ENCODE peak calls at places on chromosomes 13 and 19, in four cellular contexts. M is GM12878, V is K562, T is HepG2. L is an unnamed sample.

GRCh38 chr13:37475966-37476365 is 122.6 kb downstream of the POSTN start:
- DNase-seq in M (no peak), T (no peak), V (no peak), L (no peak)

GRCh38 chr19:18514800-18515682 is 6.8 kb downstream of the ELL start:
- DNase-seq in T (peak), V (no peak), M (no peak), L (no peak)

GRCh38 chr13:110713981-110714797 is 689 bp downstream of the ING1 start:
- DNase-seq in M (no peak), V (no peak), T (peak), L (no peak)

GRCh38 chr13:75145926-75146325 is 336.0 kb downstream of the TBC1D4 start:
- DNase-seq in M (no peak), V (no peak), T (no peak), L (no peak)

GRCh38 chr13:107211073-107211472 is 643.1 kb upstream of the ARGLU1 start:
- DNase-seq in M (no peak), T (peak), V (peak), L (peak)

GRCh38 chr13:98677398-98677797 is 75.1 kb downstream of the SLC15A1 start:
- DNase-seq in T (no peak), V (no peak), M (no peak), L (no peak)

GRCh38 chr19:51821921-51822716 is 27.2 kb downstream of the FPR3 start:
- DNase-seq in M (no peak), V (no peak), T (no peak), L (no peak)

GRCh38 chr19:49097453-49098288 is 12.4 kb downstream of the SNRNP70 start:
- DNase-seq in T (peak), V (peak), M (no peak), L (peak)

GRCh38 chr13:92573467-92574057 is 653.0 kb upstream of the GPC6 start:
- DNase-seq in M (no peak), T (peak), V (peak), L (peak)

GRCh38 chr13:109949395-109949794 is 163.0 kb upstream of the IRS2 start:
- DNase-seq in V (no peak), T (no peak), M (no peak), L (no peak)

GRCh38 chr19:38735257-38735686 is 9.0 kb downstream of the CAPN12 start:
- DNase-seq in V (peak), M (no peak), T (no peak), L (peak)

GRCh38 chr19:35006999-35007365 is 6.9 kb downstream of the GRAMD1A start:
- DNase-seq in T (no peak), M (no peak), V (no peak), L (no peak)

GRCh38 chr19:50362656-50363424 is 2.6 kb downstream of the NAPSA start:
- DNase-seq in T (no peak), M (no peak), V (peak), L (no peak)

GRCh38 chr19:4568884-4569283 is 9.4 kb upstream of the SEMA6B start:
- DNase-seq in M (no peak), T (no peak), V (no peak), L (no peak)

GRCh38 chr19:30227071-30227621 is 145.0 kb upstream of the ZNF536 start:
- DNase-seq in M (no peak), V (no peak), T (no peak), L (peak)

GRCh38 chr19:31592456-31592855 is 243.2 kb upstream of the TSHZ3 start:
- DNase-seq in T (no peak), V (no peak), M (no peak), L (no peak)

DNA sequence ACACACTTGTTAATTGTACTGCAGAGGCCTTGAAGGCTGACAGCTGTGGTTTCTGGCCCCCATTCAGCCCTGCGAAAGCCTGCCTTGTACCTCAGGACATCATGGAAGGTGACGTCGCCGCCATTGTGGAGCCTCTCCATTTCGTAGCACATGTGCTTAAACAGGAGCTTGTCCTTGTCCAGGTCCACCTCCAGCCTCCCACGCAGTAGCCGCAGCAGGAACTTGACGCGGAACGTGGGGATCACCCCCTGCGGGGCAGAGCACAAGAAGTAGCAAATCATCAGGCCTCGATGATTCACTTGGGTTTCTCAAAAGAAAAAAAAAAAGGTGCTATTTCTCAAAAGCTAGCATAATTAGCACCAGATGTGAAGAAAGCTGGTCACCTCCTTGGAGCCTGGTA is 351.0 kb downstream of the NALCN start:
- DNase-seq in V (no peak), M (no peak), T (no peak), L (no peak)
- TF ChIP-seq ATF2 in V (no peak), M (no peak), T (no peak), L (no peak)

GRCh38 chr13:77857810-77858209 is 60.8 kb downstream of the EDNRB start:
- DNase-seq in M (no peak), V (no peak), T (no peak), L (no peak)

GRCh38 chr13:77863037-77863630 is 55.5 kb downstream of the EDNRB start:
- DNase-seq in M (no peak), V (no peak), T (no peak), L (no peak)

GRCh38 chr13:77861716-77862115 is 56.9 kb downstream of the EDNRB start:
- DNase-seq in T (no peak), M (no peak), V (no peak), L (no peak)

GRCh38 chr13:77859450-77859849 is 59.2 kb downstream of the EDNRB start:
- DNase-seq in V (no peak), T (no peak), M (no peak), L (no peak)

GRCh38 chr13:77860621-77861020 is 58.0 kb downstream of the EDNRB start:
- DNase-seq in V (no peak), M (no peak), T (no peak), L (no peak)
- TF ChIP-seq HDAC2 in V (no peak), M (no peak), T (no peak), L (no peak)

GRCh38 chr19:460877-461609 is at the start of gene SHC2:
- DNase-seq in M (no peak), V (peak), T (no peak), L (no peak)
- TF ChIP-seq HDAC6 in M (no peak), V (no peak), T (no peak), L (no peak)

DNA sequence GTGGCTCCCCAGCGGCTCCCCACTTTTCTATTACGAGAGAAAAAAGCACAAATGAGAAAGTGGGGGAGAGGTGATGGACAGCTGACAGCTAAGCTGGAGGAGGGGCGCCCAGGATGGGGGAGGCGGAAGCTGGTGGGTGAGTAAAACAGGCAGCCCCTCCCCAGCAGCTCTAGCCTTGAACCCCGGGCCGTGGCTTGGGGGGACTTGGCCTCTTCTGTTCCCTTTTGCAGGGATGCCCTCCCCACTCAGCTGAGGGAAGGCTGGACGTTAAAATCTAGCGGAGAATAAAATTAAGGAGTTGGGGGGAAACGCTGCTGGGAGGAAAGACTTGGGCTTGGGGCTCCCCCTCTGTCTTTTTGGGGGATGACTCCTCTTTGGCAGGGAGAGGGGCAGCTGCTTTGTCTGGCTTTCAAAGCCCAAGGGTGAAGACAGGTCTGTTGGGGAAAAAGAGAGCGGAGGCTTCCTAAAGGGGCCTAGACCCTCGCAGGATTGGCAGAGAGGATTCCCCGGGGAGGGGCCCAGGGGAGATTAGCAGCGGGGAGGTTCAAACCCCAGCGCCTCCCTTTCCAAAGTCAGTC is 1.4 kb upstream of the SAMD1 start:
- DNase-seq in V (peak), M (no peak), T (no peak), L (peak)
- TF ChIP-seq ATF2 in V (no peak), M (no peak), T (no peak), L (no peak)

GRCh38 chr19:42872608-42873007 is 6.9 kb downstream of the PSG1 start:
- DNase-seq in T (no peak), V (no peak), M (no peak), L (no peak)
- TF ChIP-seq HDAC2 in T (no peak), V (no peak), M (no peak), L (no peak)

GRCh38 chr19:36116344-36116637 is 1.0 kb downstream of the TBCB start:
- DNase-seq in V (no peak), M (no peak), T (no peak), L (no peak)
- TF ChIP-seq HDAC6 in V (no peak), M (no peak), T (no peak), L (no peak)

DNA sequence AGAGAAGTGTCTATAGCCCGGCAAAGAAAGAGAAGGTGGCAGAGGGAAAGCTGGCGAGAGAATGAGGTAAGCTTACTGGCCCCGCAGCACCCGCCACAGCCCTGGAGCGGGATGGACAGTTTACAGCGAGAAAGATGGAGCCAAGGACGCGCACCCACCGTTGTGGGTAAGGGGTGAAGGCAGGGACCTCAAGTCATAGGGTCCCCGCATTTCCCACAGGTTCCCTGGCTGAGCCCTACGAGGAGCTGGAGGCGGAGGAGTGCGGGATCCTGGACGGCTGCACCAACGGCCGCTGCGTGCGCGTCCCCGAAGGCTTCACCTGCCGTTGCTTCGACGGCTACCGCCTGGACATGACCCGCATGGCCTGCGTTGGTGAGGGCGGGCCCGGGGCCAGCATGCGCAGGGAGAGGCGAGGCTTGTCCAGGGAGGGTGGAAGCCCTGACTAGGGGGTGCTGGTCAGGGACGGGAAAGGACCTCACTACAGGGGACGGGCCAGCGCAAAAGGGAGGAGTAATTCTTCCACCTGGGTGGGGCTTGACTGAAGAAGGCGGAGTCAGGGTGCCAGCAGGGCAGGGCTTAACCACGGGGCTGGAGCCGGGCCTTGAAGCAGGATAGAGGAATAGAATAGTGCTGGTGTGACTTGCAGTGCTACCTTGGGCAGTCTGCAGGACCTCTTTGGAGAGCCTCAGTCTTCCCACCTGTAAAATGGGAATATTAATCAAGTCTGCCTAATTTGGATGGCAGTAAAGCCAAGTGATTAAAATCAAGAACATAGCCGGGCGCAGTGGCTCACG is 26.5 kb downstream of the LTBP4 start:
- DNase-seq in V (peak), M (no peak), T (no peak), L (no peak)
- TF ChIP-seq ATF2 in V (no peak), M (no peak), T (no peak), L (no peak)

GRCh38 chr13:114017028-114017630 is 43.3 kb upstream of the C13orf46 start:
- DNase-seq in T (no peak), M (no peak), V (no peak), L (peak)
- TF ChIP-seq HDAC2 in T (no peak), M (no peak), V (no peak), L (no peak)

GRCh38 chr19:15869109-15869555 is 28.7 kb downstream of the CYP4F2 start:
- DNase-seq in V (peak), M (no peak), T (peak), L (no peak)
- TF ChIP-seq HDAC6 in V (no peak), M (no peak), T (no peak), L (no peak)